ENCODE peak calls at places on chromosome 19, in nine cellular contexts. P, O, R, X, H, W, G, E and Z are unnamed samples.

GRCh38 chr19:30085394-30085793 is 143.4 kb downstream of the URI1 start:
- DNase-seq in P (no peak), E (no peak), X (peak), O (peak), H (no peak), W (no peak), R (peak), G (no peak), Z (no peak)

GRCh38 chr19:51289635-51290034 is 21.8 kb upstream of the IGLON5 start:
- DNase-seq in X (no peak), H (no peak), O (no peak), P (no peak), W (no peak), R (no peak), G (no peak), E (no peak), Z (no peak)

GRCh38 chr19:53947624-53948023 is 15.1 kb upstream of the CACNG8 start:
- DNase-seq in E (no peak), G (no peak), W (no peak), R (peak), X (no peak), O (no peak), P (peak), H (no peak), Z (no peak)

GRCh38 chr19:48353682-48354081 is 10.1 kb downstream of the TMEM143 start:
- DNase-seq in P (peak), X (no peak), O (no peak), E (no peak), G (no peak), H (no peak), W (no peak), R (no peak), Z (no peak)

GRCh38 chr19:17394891-17395415 is 957 bp upstream of the CCDC194 start:
- DNase-seq in G (peak), O (peak), W (peak), H (peak), E (no peak), X (no peak), R (peak), P (peak), Z (no peak)

GRCh38 chr19:36041831-36042230 is 9.2 kb upstream of the CLIP3 start:
- DNase-seq in H (peak), W (no peak), X (no peak), G (peak), P (peak), O (no peak), R (no peak), E (no peak), Z (no peak)

GRCh38 chr19:46435009-46435408 is 6.3 kb upstream of the PNMA8C start:
- DNase-seq in W (no peak), G (no peak), X (peak), H (no peak), O (no peak), R (no peak), P (no peak), E (no peak), Z (no peak)

GRCh38 chr19:628168-628567 is 5.2 kb downstream of the POLRMT start:
- DNase-seq in P (no peak), H (no peak), R (peak), G (no peak), X (no peak), E (no peak), O (no peak), W (no peak), Z (no peak)

GRCh38 chr19:49579947-49580263 is 451 bp downstream of the NOSIP start:
- DNase-seq in W (no peak), R (no peak), P (no peak), E (no peak), G (no peak), H (peak), X (no peak), O (no peak), Z (no peak)

GRCh38 chr19:18863843-18864362 is 32.1 kb downstream of the CERS1 start:
- DNase-seq in W (no peak), R (no peak), E (no peak), X (no peak), P (no peak), G (no peak), O (no peak), H (no peak), Z (no peak)

GRCh38 chr19:45716314-45717130 is 14.2 kb downstream of the FBXO46 start:
- DNase-seq in E (no peak), X (no peak), P (peak), W (no peak), O (peak), G (peak), R (no peak), H (peak), Z (no peak)

GRCh38 chr19:8607386-8607785 is 3.1 kb downstream of the ADAMTS10 start:
- DNase-seq in P (no peak), O (no peak), X (no peak), R (no peak), E (peak), W (no peak), H (no peak), G (peak), Z (no peak)

GRCh38 chr19:41330476-41330875 is 20.5 kb downstream of the CCDC97 start:
- DNase-seq in X (no peak), H (no peak), E (no peak), R (no peak), O (no peak), W (no peak), P (no peak), G (no peak), Z (no peak)

GRCh38 chr19:48342841-48343540 is 17.6 kb downstream of the EMP3 start:
- DNase-seq in X (no peak), R (no peak), E (no peak), P (peak), W (no peak), O (no peak), H (peak), G (peak), Z (no peak)

GRCh38 chr19:46384396-46384795 is 29.0 kb downstream of the CCDC8 start:
- DNase-seq in W (peak), E (peak), P (no peak), O (no peak), H (no peak), R (peak), X (no peak), G (no peak), Z (no peak)

GRCh38 chr19:52343548-52343947 is 7.5 kb downstream of the ZNF610 start:
- DNase-seq in P (peak), X (no peak), R (peak), O (no peak), W (no peak), G (peak), H (no peak), E (peak), Z (no peak)

GRCh38 chr19:37511821-37512220 is 5.1 kb downstream of the ZNF793 start:
- DNase-seq in P (no peak), W (no peak), O (no peak), E (no peak), X (no peak), R (no peak), G (no peak), H (no peak), Z (no peak)

GRCh38 chr19:5645409-5645808 is 22.5 kb downstream of the SAFB start:
- DNase-seq in G (no peak), R (no peak), W (no peak), E (no peak), P (no peak), H (no peak), O (no peak), X (no peak), Z (no peak)

GRCh38 chr19:8332976-8333770 is 9.9 kb downstream of the KANK3 start:
- DNase-seq in O (no peak), W (no peak), G (no peak), H (no peak), R (peak), X (no peak), P (no peak), E (no peak), Z (no peak)

GRCh38 chr19:54967611-54968010 is 1.4 kb downstream of the NLRP2 start:
- DNase-seq in P (no peak), E (no peak), R (no peak), O (no peak), W (no peak), G (no peak), X (no peak), H (no peak), Z (no peak)

GRCh38 chr19:40807147-40808020 is 8.4 kb downstream of the EGLN2 start:
- DNase-seq in W (no peak), P (peak), E (no peak), X (no peak), O (no peak), H (peak), G (no peak), R (peak), Z (no peak)

GRCh38 chr19:45469835-45470146 is 2.0 kb downstream of the FOSB start:
- DNase-seq in R (no peak), G (no peak), O (no peak), W (no peak), P (no peak), E (no peak), H (peak), X (no peak), Z (no peak)

GRCh38 chr19:42081584-42082258 is 5.8 kb downstream of the ZNF574 start:
- DNase-seq in R (no peak), E (no peak), H (peak), G (peak), O (no peak), P (peak), X (no peak), W (no peak), Z (no peak)

GRCh38 chr19:33177417-33177976 is 16.6 kb upstream of the LRP3 start:
- DNase-seq in P (peak), E (no peak), W (no peak), O (no peak), R (no peak), X (no peak), H (peak), G (no peak), Z (no peak)

GRCh38 chr19:33876619-33877018 is 79.9 kb downstream of the KCTD15 start:
- DNase-seq in P (no peak), X (no peak), E (peak), R (no peak), W (no peak), H (no peak), G (no peak), O (no peak), Z (no peak)

GRCh38 chr19:40862785-40863184 is 12.5 kb upstream of the CYP2A6 start:
- DNase-seq in X (no peak), H (no peak), P (peak), W (no peak), R (no peak), G (peak), O (no peak), E (no peak), Z (no peak)

GRCh38 chr19:2663920-2664571 is 38.4 kb downstream of the GNG7 start:
- DNase-seq in R (no peak), H (no peak), W (no peak), E (no peak), G (no peak), X (peak), O (no peak), P (no peak), Z (peak)
- TF ChIP-seq CTCF in R (peak), H (no peak), W (no peak), E (no peak), G (no peak), X (peak), O (peak), P (no peak), Z (no peak)

GRCh38 chr19:11964496-11964857 is 363 bp upstream of the ZNF763 start:
- DNase-seq in X (no peak), E (no peak), H (no peak), P (no peak), G (no peak), R (no peak), W (peak), O (no peak), Z (no peak)
- TF ChIP-seq CTCF in X (peak), E (no peak), H (no peak), P (no peak), G (peak), R (no peak), W (no peak), O (no peak), Z (no peak)

GRCh38 chr19:28457620-28458019 is 755.3 kb downstream of the UQCRFS1 start:
- DNase-seq in X (no peak), W (no peak), P (no peak), G (no peak), O (no peak), E (no peak), R (no peak), H (no peak), Z (no peak)
- TF ChIP-seq CTCF in X (no peak), W (no peak), P (no peak), G (no peak), O (no peak), E (no peak), R (no peak), H (no peak), Z (no peak)

GRCh38 chr19:16088351-16088984 is 12.2 kb downstream of the TPM4 start:
- DNase-seq in O (no peak), X (no peak), W (no peak), H (no peak), R (no peak), P (no peak), G (no peak), E (peak), Z (no peak)
- TF ChIP-seq CTCF in O (no peak), X (no peak), W (no peak), H (no peak), R (peak), P (peak), G (peak), E (no peak), Z (no peak)

GRCh38 chr19:10219678-10220077 is 11.5 kb downstream of the S1PR2 start:
- DNase-seq in R (peak), E (no peak), O (no peak), H (no peak), W (peak), G (peak), X (no peak), P (peak), Z (no peak)
- TF ChIP-seq CTCF in R (peak), E (no peak), O (peak), H (no peak), W (peak), G (peak), X (no peak), P (peak), Z (no peak)

GRCh38 chr19:58499021-58499927 is 12.5 kb downstream of the SLC27A5 start:
- DNase-seq in O (peak), W (peak), X (peak), E (peak), R (peak), G (peak), P (peak), H (peak), Z (peak)
- TF ChIP-seq CTCF in O (no peak), W (peak), X (peak), E (peak), R (peak), G (peak), P (peak), H (no peak), Z (no peak)

GRCh38 chr19:13159713-13160112 is 9.5 kb downstream of the IER2 start:
- DNase-seq in E (no peak), X (no peak), R (no peak), O (no peak), G (no peak), W (no peak), H (no peak), P (no peak), Z (no peak)
- TF ChIP-seq CTCF in E (no peak), X (no peak), R (no peak), O (no peak), G (no peak), W (no peak), H (no peak), P (no peak), Z (no peak)

DNA sequence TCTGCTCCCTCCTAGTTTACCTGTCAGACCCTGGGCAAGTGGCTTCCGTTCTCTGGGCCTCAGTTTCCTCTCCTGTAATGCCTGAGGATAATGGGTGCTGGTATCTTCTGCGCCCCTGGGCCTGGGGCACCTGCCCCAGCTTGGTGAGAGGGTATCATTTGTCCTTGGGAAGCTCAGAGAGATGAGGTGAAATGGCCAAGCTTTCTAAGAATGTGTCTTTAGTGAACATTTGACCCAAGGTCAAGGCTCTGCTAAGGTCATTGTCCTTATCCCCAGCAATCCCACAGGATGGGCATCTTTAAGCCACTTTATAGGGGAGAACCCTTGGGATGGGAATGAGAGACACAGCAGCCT is 1.3 kb upstream of the NFIC start:
- DNase-seq in X (no peak), G (no peak), R (no peak), O (no peak), E (no peak), P (no peak), W (no peak), H (no peak), Z (no peak)
- TF ChIP-seq CTCF in X (no peak), G (no peak), R (no peak), O (no peak), E (no peak), P (no peak), W (no peak), H (no peak), Z (no peak)